ENCODE peak calls at places on chromosomes 12 and 14, in five cellular contexts. K is GM23338, T is PC-3, E is neural progenitor cell, O is MM.1S. H is an unnamed sample. For H3F3A, the result is how much of the 10 kb centered on the place peaks cover.

GRCh38 chr12:80107221-80107620 is 7.9 kb downstream of the OTOGL start:
- DNase-seq in K (no peak), T (no peak), E (no peak), O (no peak), H (peak)

GRCh38 chr14:60721331-60722162 is 2.6 kb downstream of the SIX4 start:
- DNase-seq in K (peak), T (peak), E (peak), O (no peak), H (peak)

GRCh38 chr12:13165578-13166120 is 30.9 kb upstream of the EMP1 start:
- DNase-seq in K (no peak), T (peak), E (no peak), O (peak), H (peak)

GRCh38 chr14:81382517-81383225 is 17.5 kb downstream of the STON2 start:
- DNase-seq in K (no peak), T (peak), E (no peak), O (no peak), H (no peak)

GRCh38 chr12:18576104-18576622 is 161.6 kb downstream of the PLCZ1 start:
- DNase-seq in K (no peak), T (peak), E (no peak), O (no peak), H (peak)

GRCh38 chr12:116697305-116698130 is 40.4 kb downstream of the SPRING1 start:
- DNase-seq in K (peak), T (peak), E (peak), O (no peak), H (peak)

GRCh38 chr12:544142-544541 is 84.4 kb downstream of the B4GALNT3 start:
- DNase-seq in K (no peak), T (no peak), E (no peak), O (no peak), H (no peak)

GRCh38 chr12:42978718-42979117 is 389.2 kb upstream of the PRICKLE1 start:
- DNase-seq in K (no peak), T (no peak), E (no peak), O (no peak), H (no peak)

GRCh38 chr14:87934185-87934584 is 58.8 kb downstream of the GALC start:
- DNase-seq in K (no peak), T (peak), E (peak), O (no peak), H (no peak)

GRCh38 chr14:93112891-93113677 is 2.6 kb downstream of the ITPK1 start:
- DNase-seq in K (peak), T (peak), E (peak), O (peak), H (peak)

GRCh38 chr12:132282950-132283771 is 46.2 kb downstream of the GALNT9 start:
- DNase-seq in K (peak), T (peak), E (no peak), O (no peak), H (no peak)

GRCh38 chr12:94951071-94951639 is 52.3 kb downstream of the NDUFA12 start:
- DNase-seq in K (no peak), T (no peak), E (no peak), O (no peak), H (peak)

GRCh38 chr12:76366163-76366562 is 17.9 kb upstream of the BBS10 start:
- DNase-seq in K (no peak), T (no peak), E (no peak), O (no peak), H (no peak)

GRCh38 chr14:76961631-76962302 is 66.7 kb downstream of the IRF2BPL start:
- DNase-seq in K (peak), T (peak), E (peak), O (peak), H (peak)

GRCh38 chr12:129102233-129102632 is 249.0 kb downstream of the GLT1D1 start:
- DNase-seq in K (no peak), T (no peak), E (no peak), O (no peak), H (no peak)

GRCh38 chr12:130491421-130492357 is 154.0 kb downstream of the PIWIL1 start:
- DNase-seq in K (no peak), T (no peak), E (no peak), O (no peak), H (no peak)
- TF ChIP-seq EZH2 in K (no peak), T (no peak), E (no peak), O (no peak), H (no peak)

GRCh38 chr12:92464911-92465310 is 237.9 kb upstream of the PLEKHG7 start:
- DNase-seq in K (peak), T (no peak), E (no peak), O (no peak), H (no peak)

GRCh38 chr12:92463171-92463570 is 239.6 kb upstream of the PLEKHG7 start:
- DNase-seq in K (no peak), T (no peak), E (no peak), O (no peak), H (no peak)

GRCh38 chr12:92465786-92466185 is 237.0 kb upstream of the PLEKHG7 start:
- DNase-seq in K (no peak), T (no peak), E (no peak), O (no peak), H (no peak)

GRCh38 chr12:92462049-92462448 is 240.7 kb upstream of the PLEKHG7 start:
- DNase-seq in K (no peak), T (no peak), E (no peak), O (peak), H (no peak)

DNA sequence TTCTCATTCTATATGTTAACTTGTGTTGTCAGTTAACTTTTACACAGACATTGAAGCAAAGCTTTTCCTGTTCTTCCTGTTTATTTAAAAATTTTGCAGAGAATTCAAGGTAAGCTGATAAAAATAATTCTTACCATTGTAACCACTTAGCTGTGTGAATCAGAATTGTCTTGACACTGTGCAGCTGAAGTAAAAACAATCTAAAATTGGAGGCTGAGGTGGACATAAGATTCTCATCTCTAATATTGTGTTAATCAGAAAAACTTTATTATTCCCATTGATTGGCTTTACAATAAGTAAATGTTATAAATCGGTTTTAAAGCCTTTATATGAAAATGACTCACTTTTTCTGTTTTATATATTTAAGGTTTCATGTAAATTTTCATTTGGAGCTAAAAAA is 240.3 kb upstream of the PLEKHG7 start:
- DNase-seq in K (no peak), T (no peak), E (no peak), O (peak), H (no peak)
- H3F3A ChIP-seq in K (under half), T (under half), E (under half), O (half or more), H (under half)

GRCh38 chr12:7032990-7033389 is 14.7 kb upstream of the LPCAT3 start:
- DNase-seq in K (no peak), T (no peak), E (no peak), O (no peak), H (no peak)

GRCh38 chr12:7035464-7035863 is 17.2 kb upstream of the LPCAT3 start:
- DNase-seq in K (no peak), T (no peak), E (no peak), O (no peak), H (no peak)

GRCh38 chr12:7026854-7027253 is 8.6 kb upstream of the LPCAT3 start:
- DNase-seq in K (no peak), T (no peak), E (no peak), O (no peak), H (no peak)

DNA sequence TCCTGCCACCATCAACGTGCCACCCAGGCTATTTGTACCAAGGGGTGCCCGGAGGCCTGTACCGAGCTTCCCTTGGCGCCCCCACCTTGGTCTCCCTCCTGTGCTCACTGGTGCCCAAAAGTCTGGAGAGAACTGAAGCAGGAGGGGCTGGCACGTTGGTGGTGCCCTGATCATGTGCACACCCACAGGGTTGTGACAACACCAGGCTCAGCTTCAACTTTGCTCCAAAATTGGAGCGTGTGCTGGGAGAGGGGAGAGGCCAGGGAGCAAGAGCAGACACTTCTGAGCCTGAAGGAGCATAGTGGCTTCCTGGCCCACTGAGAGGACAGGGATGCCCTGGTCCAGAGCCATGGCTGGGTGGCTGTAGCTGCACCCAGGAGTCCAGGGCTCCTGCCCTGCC is 13.0 kb upstream of the LPCAT3 start:
- DNase-seq in K (no peak), T (no peak), E (no peak), O (no peak), H (no peak)
- TF ChIP-seq EZH2 in K (no peak), T (no peak), E (no peak), O (no peak), H (no peak)

DNA sequence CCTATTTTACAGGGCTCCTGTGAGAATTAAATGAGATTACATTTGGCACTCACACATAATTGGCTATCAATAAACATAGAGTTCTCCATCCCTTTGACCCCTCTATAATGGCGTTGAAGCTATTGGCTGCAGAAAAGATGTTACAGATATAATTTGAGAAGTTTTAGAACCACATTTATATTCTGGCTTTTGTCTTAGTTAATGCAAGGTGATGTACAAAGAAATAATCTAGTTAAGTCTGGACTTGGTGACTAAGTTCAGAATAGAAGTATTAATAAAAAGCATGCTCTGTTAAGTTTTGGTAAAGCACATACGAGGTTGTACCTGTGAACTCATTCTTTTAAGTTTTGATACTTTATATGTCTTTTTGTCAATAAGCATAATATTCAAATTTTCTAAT is 187.1 kb upstream of the HMGA2 start:
- DNase-seq in K (no peak), T (no peak), E (no peak), O (no peak), H (no peak)
- H3F3A ChIP-seq in K (under half), T (under half), E (under half), O (under half), H (half or more)

GRCh38 chr14:90060312-90060964 is 1.4 kb upstream of the KCNK13 start:
- DNase-seq in K (peak), T (peak), E (peak), O (peak), H (peak)
- TF ChIP-seq EZH2 in K (no peak), T (no peak), E (peak), O (no peak), H (no peak)

DNA sequence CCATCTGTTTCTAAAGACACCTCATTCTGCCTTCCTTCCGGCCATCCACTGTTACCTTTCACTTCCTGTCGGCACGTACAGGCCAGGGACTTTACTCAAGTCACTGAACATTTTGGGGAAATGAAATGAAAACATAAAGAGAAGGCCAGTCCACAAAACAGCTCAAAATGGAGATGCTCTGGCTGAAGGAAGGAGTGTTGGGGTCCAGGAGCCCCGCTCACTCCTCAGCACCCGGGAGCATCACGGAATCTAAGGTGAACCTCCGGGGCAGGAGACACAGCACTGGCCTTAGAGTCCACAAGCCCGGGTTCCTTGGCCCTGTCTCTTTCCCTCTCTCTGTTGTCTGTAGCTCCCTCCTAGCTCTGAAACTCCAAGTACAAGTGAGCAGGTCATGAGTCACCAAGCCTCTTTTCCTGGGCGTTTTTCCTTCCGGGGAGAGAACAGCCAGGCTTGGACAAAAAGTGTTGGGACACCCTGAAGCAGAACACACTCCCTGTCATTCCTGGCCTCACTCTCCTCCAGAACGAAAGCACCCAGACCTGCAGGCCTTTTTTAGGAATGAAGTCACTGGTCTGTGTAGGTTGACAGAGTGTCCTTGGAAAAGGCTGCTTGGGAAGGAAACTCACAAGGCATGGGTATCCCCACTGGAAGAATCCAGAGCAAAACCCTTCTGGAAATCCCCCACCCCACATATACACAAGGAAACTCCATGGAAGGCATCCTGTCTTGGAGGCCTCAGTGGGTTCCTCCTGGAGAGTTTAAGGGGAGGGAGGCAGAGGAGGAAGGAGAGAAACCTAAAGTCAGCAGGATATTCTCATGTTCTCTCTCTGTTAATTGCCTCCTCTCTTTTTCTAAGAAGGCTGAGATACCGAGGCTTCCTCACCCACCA is 245.3 kb downstream of the ZFP36L1 start:
- DNase-seq in K (no peak), T (peak), E (no peak), O (no peak), H (peak)
- H3F3A ChIP-seq in K (under half), T (under half), E (under half), O (under half), H (half or more)